ENCODE peak calls at places on chromosomes 6 and 20, in five cellular contexts. E is HL-60; R is astrocyte of the cerebellum; B is CD8-positive, alpha-beta memory T cell; V is retinal pigment epithelial cell. U is an unnamed sample.

GRCh38 chr20:4894981-4895381 is 106.3 kb downstream of the SLC23A2 start:
- DNase-seq in E (no peak), R (no peak), B (no peak), V (no peak), U (no peak)

GRCh38 chr20:58714340-58714922 is 21.8 kb downstream of the NPEPL1 start:
- DNase-seq in E (no peak), R (no peak), B (no peak), V (no peak), U (no peak)

GRCh38 chr6:25918083-25918683 is 12.3 kb downstream of the SLC17A2 start:
- DNase-seq in E (no peak), R (no peak), B (no peak), V (no peak), U (no peak)

GRCh38 chr6:170405311-170405975 is 98.9 kb downstream of the FAM120B start:
- DNase-seq in E (no peak), R (peak; percentile 94), B (no peak), V (peak; percentile 80), U (no peak)

GRCh38 chr6:95978230-95978629 is 37.5 kb upstream of the FUT9 start:
- DNase-seq in E (no peak), R (no peak), B (no peak), V (peak; percentile 16), U (no peak)

GRCh38 chr20:49631856-49632418 is 64.0 kb upstream of the PTGIS start:
- DNase-seq in E (no peak), R (no peak), B (no peak), V (no peak), U (no peak)

GRCh38 chr6:24891004-24891403 is 44.8 kb downstream of the RIPOR2 start:
- DNase-seq in E (no peak), R (no peak), B (no peak), V (no peak), U (no peak)

GRCh38 chr20:23782366-23782983 is 31.7 kb upstream of the CST1 start:
- DNase-seq in E (peak; percentile 3), R (no peak), B (no peak), V (no peak), U (no peak)

GRCh38 chr6:131062245-131063027 is 609 bp downstream of the EPB41L2 start:
- DNase-seq in E (no peak), R (no peak), B (peak; percentile 40), V (no peak), U (no peak)

GRCh38 chr6:54992789-54993188 is 146.2 kb downstream of the FAM83B start:
- DNase-seq in E (peak; percentile 7), R (no peak), B (no peak), V (no peak), U (no peak)

GRCh38 chr20:47318596-47319516 is 37.6 kb downstream of the ZMYND8 start:
- DNase-seq in E (peak; percentile 59), R (no peak), B (peak; percentile 2), V (no peak), U (no peak)
- H3K4me3 ChIP-seq in E (no peak overlapping the region), R (peak overlapping the region; percentile 11), B (no peak overlapping the region), V (no peak overlapping the region), U (peak overlapping the region; percentile 72)

GRCh38 chr6:30358340-30358679 is 13.4 kb downstream of the RPP21 start:
- DNase-seq in E (no peak), R (no peak), B (no peak), V (no peak), U (no peak)
- H3K4me3 ChIP-seq in E (no peak overlapping the region), R (peak overlapping the region; percentile 35), B (no peak overlapping the region), V (no peak overlapping the region), U (peak overlapping the region; percentile 87)

GRCh38 chr6:116483616-116484015 is 22.4 kb downstream of the CALHM6 start:
- DNase-seq in E (no peak), R (no peak), B (no peak), V (no peak), U (no peak)
- H3K4me3 ChIP-seq in E (no peak overlapping the region), R (no peak overlapping the region), B (no peak overlapping the region), V (no peak overlapping the region), U (no peak overlapping the region)

DNA sequence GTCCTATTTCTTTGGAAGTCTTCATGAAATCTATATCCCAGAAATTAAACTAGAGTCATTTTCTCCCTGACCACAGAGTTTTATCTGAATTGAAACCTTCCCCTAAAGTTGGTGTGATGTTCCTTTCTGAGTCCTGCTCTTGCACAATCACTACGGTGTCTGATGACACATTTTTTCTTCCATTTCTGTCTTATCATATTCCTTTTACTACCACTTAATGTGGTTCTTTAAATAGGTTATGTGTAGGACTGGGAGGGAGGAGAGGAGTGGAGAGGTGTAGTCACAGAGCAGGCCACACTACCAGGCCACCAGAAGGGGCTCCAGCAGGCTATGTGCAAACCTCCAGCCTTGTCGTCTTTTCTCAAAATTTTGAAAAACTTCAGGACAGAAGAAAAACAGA is 39.7 kb upstream of the ATXN1 start:
- DNase-seq in E (peak; percentile 42), R (no peak), B (no peak), V (no peak), U (no peak)
- H3K4me3 ChIP-seq in E (no peak overlapping the region), R (no peak overlapping the region), B (no peak overlapping the region), V (no peak overlapping the region), U (no peak overlapping the region)

DNA sequence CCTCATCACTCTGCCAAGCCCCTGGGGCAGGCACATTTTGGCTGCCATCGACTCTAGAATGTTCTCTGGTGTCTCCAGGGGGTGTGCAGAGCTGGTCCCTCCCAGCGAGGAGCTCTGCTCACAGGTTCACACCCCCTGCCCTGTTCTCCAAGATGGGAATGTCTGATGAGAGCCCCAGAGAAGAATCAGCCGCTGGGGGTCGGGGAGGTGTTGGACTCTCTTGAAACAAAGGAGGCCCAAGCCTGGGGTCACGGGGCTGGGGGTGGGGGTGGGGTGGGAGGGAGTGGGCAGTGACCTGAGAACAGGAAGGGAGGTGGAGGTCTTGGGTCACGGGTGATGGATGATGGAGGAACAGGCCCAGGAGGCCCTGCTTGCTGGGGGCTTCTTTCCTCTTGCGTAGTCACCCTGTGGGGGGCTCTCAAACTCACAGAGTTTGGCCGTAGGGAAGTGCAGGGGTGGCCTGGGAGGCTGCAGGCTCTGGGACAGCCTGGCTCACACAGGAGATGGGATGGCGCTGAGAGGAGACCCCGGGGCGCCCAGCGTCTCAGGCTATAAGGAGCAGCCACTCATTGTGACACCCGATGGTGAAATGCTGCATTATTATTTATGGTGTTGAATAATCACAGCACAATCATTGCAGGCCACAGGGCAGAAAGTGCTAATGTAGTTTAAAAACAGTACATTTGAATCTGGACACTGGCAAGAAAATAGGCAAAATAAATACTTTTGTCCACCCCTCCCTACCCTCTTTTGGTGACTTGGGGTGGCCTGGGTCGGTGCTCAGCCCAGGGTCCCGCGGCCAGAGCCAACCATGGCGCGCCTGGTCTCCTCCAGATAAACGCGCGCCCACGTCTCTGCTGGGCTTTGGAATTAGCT is 27.1 kb upstream of the BHLHE23 start:
- DNase-seq in E (no peak), R (no peak), B (no peak), V (no peak), U (no peak)
- H3K4me3 ChIP-seq in E (no peak overlapping the region), R (no peak overlapping the region), B (peak overlapping the region; percentile 12), V (no peak overlapping the region), U (no peak overlapping the region)

DNA sequence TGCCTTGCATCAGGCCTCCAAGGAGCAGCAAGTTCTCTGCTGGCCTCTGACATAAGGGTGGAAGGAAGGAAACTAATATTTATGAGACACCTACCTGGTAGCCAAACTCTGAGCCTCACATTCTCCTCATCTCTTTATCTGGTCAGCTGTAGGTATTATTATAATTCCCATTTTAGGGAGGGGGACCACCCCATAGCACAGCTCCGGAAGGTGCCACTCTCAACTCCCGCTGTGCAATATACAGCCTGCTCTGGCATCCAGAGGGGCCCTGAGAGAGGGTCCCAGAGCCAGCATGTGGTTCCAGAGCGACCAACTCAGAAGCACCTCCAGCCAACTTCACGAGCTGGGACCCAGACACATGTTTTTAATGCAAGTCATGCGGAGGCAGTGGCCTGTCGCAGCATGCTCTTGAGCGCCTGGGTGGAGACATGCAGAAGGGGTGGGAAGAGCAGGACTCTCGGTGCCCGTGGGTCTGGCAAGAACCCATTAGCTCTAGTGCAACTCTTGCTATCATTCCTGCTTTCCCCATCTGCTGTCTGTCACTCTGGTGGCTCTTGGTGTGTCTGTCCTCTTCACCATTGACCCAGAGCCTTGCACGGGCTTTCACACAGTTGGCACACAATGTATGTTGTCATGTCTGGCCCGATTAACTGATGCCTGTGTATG is 15.0 kb upstream of the MYMX start:
- DNase-seq in E (no peak), R (no peak), B (no peak), V (no peak), U (no peak)
- H3K4me3 ChIP-seq in E (no peak overlapping the region), R (no peak overlapping the region), B (no peak overlapping the region), V (no peak overlapping the region), U (no peak overlapping the region)

GRCh38 chr6:79737172-79737571 is 106.0 kb downstream of the SH3BGRL2 start:
- DNase-seq in E (no peak), R (no peak), B (no peak), V (no peak), U (no peak)
- H3K4me3 ChIP-seq in E (no peak overlapping the region), R (no peak overlapping the region), B (no peak overlapping the region), V (peak overlapping the region; percentile 4), U (no peak overlapping the region)

U was measured in SK-N-MC.